ENCODE peak calls at places on chromosomes 5 and 9, in four cellular contexts. One of them, this sample, is unnamed.

GRCh38 chr9:20351715-20352114 is 270.6 kb downstream of the MLLT3 start:
- DNase-seq in HepG2: no peak
- DNase-seq in H1: no peak
- DNase-seq in K562: no peak
- DNase-seq in this sample: no peak

GRCh38 chr5:103224118-103224893 is 34.3 kb upstream of the MACIR start:
- DNase-seq in HepG2: peak; percentile 60
- DNase-seq in H1: peak; percentile 68
- DNase-seq in K562: peak; percentile 80
- DNase-seq in this sample: peak; percentile 57

GRCh38 chr5:136066705-136067271 is 38.0 kb downstream of the TGFBI start:
- DNase-seq in K562: no peak
- DNase-seq in H1: no peak
- DNase-seq in HepG2: peak; percentile 73
- DNase-seq in this sample: no peak

GRCh38 chr5:151097081-151097480 is 16.2 kb upstream of the TNIP1 start:
- DNase-seq in H1: no peak
- DNase-seq in HepG2: no peak
- DNase-seq in K562: no peak
- DNase-seq in this sample: no peak

GRCh38 chr5:89299998-89300397 is 417.0 kb upstream of the MEF2C start:
- DNase-seq in K562: no peak
- DNase-seq in H1: no peak
- DNase-seq in HepG2: no peak
- DNase-seq in this sample: no peak

GRCh38 chr9:13139641-13140171 is 139.8 kb downstream of the MPDZ start:
- DNase-seq in K562: no peak
- DNase-seq in H1: no peak
- DNase-seq in HepG2: peak; percentile 3
- DNase-seq in this sample: no peak

GRCh38 chr5:124692324-124692723 is 54.1 kb downstream of the ZNF608 start:
- DNase-seq in K562: no peak
- DNase-seq in HepG2: no peak
- DNase-seq in H1: no peak
- DNase-seq in this sample: no peak

GRCh38 chr9:6779417-6780241 is 21.9 kb downstream of the KDM4C start:
- DNase-seq in K562: peak; percentile 57
- DNase-seq in HepG2: peak; percentile 81
- DNase-seq in H1: no peak
- DNase-seq in this sample: no peak

GRCh38 chr5:67773439-67773988 is 442.0 kb upstream of the PIK3R1 start:
- DNase-seq in K562: no peak
- DNase-seq in H1: no peak
- DNase-seq in HepG2: peak; percentile 92
- DNase-seq in this sample: peak; percentile 50

GRCh38 chr5:168327994-168328393 is 36.5 kb downstream of the WWC1 start:
- DNase-seq in H1: no peak
- DNase-seq in K562: no peak
- DNase-seq in HepG2: no peak
- DNase-seq in this sample: no peak

GRCh38 chr9:33159760-33160127 is 7.4 kb downstream of the B4GALT1 start:
- DNase-seq in HepG2: no peak
- DNase-seq in K562: no peak
- DNase-seq in H1: no peak
- DNase-seq in this sample: no peak

GRCh38 chr9:1536522-1537170 is 478.5 kb upstream of the SMARCA2 start:
- DNase-seq in K562: no peak
- DNase-seq in H1: no peak
- DNase-seq in HepG2: no peak
- DNase-seq in this sample: no peak

GRCh38 chr5:142740474-142740873 is 29.7 kb upstream of the ARHGAP26 start:
- DNase-seq in HepG2: peak; percentile 88
- DNase-seq in H1: no peak
- DNase-seq in K562: no peak
- DNase-seq in this sample: no peak

GRCh38 chr5:59766394-59766793 is 127.1 kb downstream of the PDE4D start:
- DNase-seq in H1: no peak
- DNase-seq in K562: no peak
- DNase-seq in HepG2: no peak
- DNase-seq in this sample: no peak

GRCh38 chr9:129665008-129665771 is at the start of gene PRRX2:
- DNase-seq in H1: no peak
- DNase-seq in K562: no peak
- DNase-seq in HepG2: no peak
- DNase-seq in this sample: no peak

GRCh38 chr5:542693-543311 is 18.6 kb upstream of the SLC9A3 start:
- DNase-seq in K562: no peak
- DNase-seq in H1: no peak
- DNase-seq in HepG2: no peak
- DNase-seq in this sample: no peak

GRCh38 chr9:111744363-111744762 is 50.4 kb downstream of the SHOC1 start:
- DNase-seq in HepG2: no peak
- DNase-seq in K562: no peak
- DNase-seq in H1: no peak
- DNase-seq in this sample: no peak

GRCh38 chr9:136399176-136400037 is 563 bp downstream of the SNAPC4 start:
- DNase-seq in HepG2: no peak
- DNase-seq in H1: no peak
- DNase-seq in K562: peak; percentile 36
- DNase-seq in this sample: no peak

GRCh38 chr5:65326912-65327311 is 154.8 kb downstream of the ADAMTS6 start:
- DNase-seq in K562: no peak
- DNase-seq in H1: no peak
- DNase-seq in HepG2: no peak
- DNase-seq in this sample: no peak

GRCh38 chr9:138008081-138008841 is 130.7 kb downstream of the CACNA1B start:
- DNase-seq in K562: no peak
- DNase-seq in H1: no peak
- DNase-seq in HepG2: no peak
- DNase-seq in this sample: no peak

GRCh38 chr9:70411930-70412677 is 2.4 kb downstream of the KLF9 start:
- DNase-seq in H1: peak; percentile 31
- DNase-seq in K562: peak; percentile 89
- DNase-seq in HepG2: peak; percentile 81
- DNase-seq in this sample: peak; percentile 27

GRCh38 chr5:15601274-15601673 is 101.3 kb downstream of the FBXL7 start:
- DNase-seq in H1: peak; percentile 7
- DNase-seq in K562: no peak
- DNase-seq in HepG2: no peak
- DNase-seq in this sample: no peak

GRCh38 chr5:56734066-56734766 is 81.1 kb upstream of the MAP3K1 start:
- DNase-seq in H1: no peak
- DNase-seq in K562: no peak
- DNase-seq in HepG2: no peak
- DNase-seq in this sample: no peak

GRCh38 chr5:158822099-158822498 is 277.6 kb downstream of the EBF1 start:
- DNase-seq in HepG2: no peak
- DNase-seq in K562: no peak
- DNase-seq in H1: no peak
- DNase-seq in this sample: no peak

GRCh38 chr5:157222506-157223230 is 42.0 kb downstream of the ITK start:
- DNase-seq in H1: no peak
- DNase-seq in K562: no peak
- DNase-seq in HepG2: no peak
- DNase-seq in this sample: no peak

GRCh38 chr5:76838481-76839261 is 11.1 kb upstream of the S100Z start:
- DNase-seq in K562: no peak
- DNase-seq in H1: no peak
- DNase-seq in HepG2: peak; percentile 15
- DNase-seq in this sample: peak; percentile 92

GRCh38 chr9:10855847-10856246 is 243.0 kb upstream of the PTPRD start:
- DNase-seq in HepG2: no peak
- DNase-seq in K562: no peak
- DNase-seq in H1: no peak
- DNase-seq in this sample: no peak

GRCh38 chr5:135705941-135706340 is 127.2 kb upstream of the CXCL14 start:
- DNase-seq in HepG2: no peak
- DNase-seq in H1: no peak
- DNase-seq in K562: no peak
- DNase-seq in this sample: no peak

GRCh38 chr9:101995231-101995630 is 256.8 kb upstream of the GRIN3A start:
- DNase-seq in K562: no peak
- DNase-seq in HepG2: no peak
- DNase-seq in H1: no peak
- DNase-seq in this sample: no peak

GRCh38 chr5:140827704-140828401 is at the start of gene PCDHA6:
- DNase-seq in H1: no peak
- DNase-seq in K562: peak; percentile 11
- DNase-seq in HepG2: no peak
- DNase-seq in this sample: no peak

GRCh38 chr9:107067715-107068416 is 204.9 kb downstream of the ZNF462 start:
- DNase-seq in H1: no peak
- DNase-seq in K562: no peak
- DNase-seq in HepG2: no peak
- DNase-seq in this sample: no peak

GRCh38 chr9:32875748-32876147 is 92.4 kb downstream of the TMEM215 start:
- DNase-seq in K562: no peak
- DNase-seq in H1: no peak
- DNase-seq in HepG2: no peak
- DNase-seq in this sample: no peak

GRCh38 chr5:91419571-91420537 is 36.7 kb upstream of the ARRDC3 start:
- DNase-seq in K562: peak; percentile 77
- DNase-seq in HepG2: peak; percentile 32
- DNase-seq in H1: no peak
- DNase-seq in this sample: peak; percentile 48

GRCh38 chr5:132765311-132766019 is 11.6 kb downstream of the SEPTIN8 start:
- DNase-seq in H1: no peak
- DNase-seq in K562: no peak
- DNase-seq in HepG2: no peak
- DNase-seq in this sample: no peak

GRCh38 chr5:119338326-119338957 is 17.4 kb upstream of the TNFAIP8 start:
- DNase-seq in H1: no peak
- DNase-seq in K562: peak; percentile 36
- DNase-seq in HepG2: no peak
- DNase-seq in this sample: no peak
- H3K79me2 ChIP-seq in H1: no peaks in the 10 kb centered on the region
- H3K79me2 ChIP-seq in K562: peaks cover 94% of the 10 kb centered on the region
- H3K79me2 ChIP-seq in HepG2: no peaks in the 10 kb centered on the region
- H3K79me2 ChIP-seq in this sample: no peaks in the 10 kb centered on the region

GRCh38 chr9:108486791-108487190 is 369.0 kb downstream of the ACTL7B start:
- DNase-seq in K562: no peak
- DNase-seq in HepG2: no peak
- DNase-seq in H1: no peak
- DNase-seq in this sample: no peak

GRCh38 chr9:108479989-108480652 is 375.7 kb downstream of the ACTL7B start:
- DNase-seq in K562: no peak
- DNase-seq in HepG2: no peak
- DNase-seq in H1: no peak
- DNase-seq in this sample: no peak

GRCh38 chr9:108483676-108484075 is 372.1 kb downstream of the ACTL7B start:
- DNase-seq in HepG2: no peak
- DNase-seq in K562: no peak
- DNase-seq in H1: no peak
- DNase-seq in this sample: no peak

GRCh38 chr9:108489567-108489966 is 366.2 kb downstream of the ACTL7B start:
- DNase-seq in H1: no peak
- DNase-seq in K562: no peak
- DNase-seq in HepG2: no peak
- DNase-seq in this sample: no peak

DNA sequence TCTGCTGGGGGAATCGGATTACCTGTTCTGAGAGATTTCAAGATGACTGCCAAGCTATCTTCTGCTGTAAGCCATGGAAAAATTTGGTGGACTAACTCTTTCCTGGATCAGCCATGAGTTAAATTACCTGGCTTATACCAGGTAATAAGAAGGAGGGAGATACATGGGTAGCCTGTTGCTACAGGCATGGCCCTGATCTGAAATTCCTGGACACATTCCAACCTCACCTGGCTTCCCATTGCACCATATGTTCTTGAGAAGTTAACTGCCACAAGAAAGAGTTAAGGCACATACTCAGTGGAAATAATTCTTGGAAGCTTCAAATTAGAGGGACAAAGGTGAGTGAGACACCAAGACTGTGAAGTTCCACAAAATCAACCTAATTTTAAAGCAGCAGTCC is 371.3 kb downstream of the ACTL7B start:
- DNase-seq in H1: no peak
- DNase-seq in K562: no peak
- DNase-seq in HepG2: no peak
- DNase-seq in this sample: no peak
- TF ChIP-seq YY1 in H1: no peak
- TF ChIP-seq YY1 in K562: no peak
- TF ChIP-seq YY1 in HepG2: no peak
- TF ChIP-seq YY1 in this sample: no peak

DNA sequence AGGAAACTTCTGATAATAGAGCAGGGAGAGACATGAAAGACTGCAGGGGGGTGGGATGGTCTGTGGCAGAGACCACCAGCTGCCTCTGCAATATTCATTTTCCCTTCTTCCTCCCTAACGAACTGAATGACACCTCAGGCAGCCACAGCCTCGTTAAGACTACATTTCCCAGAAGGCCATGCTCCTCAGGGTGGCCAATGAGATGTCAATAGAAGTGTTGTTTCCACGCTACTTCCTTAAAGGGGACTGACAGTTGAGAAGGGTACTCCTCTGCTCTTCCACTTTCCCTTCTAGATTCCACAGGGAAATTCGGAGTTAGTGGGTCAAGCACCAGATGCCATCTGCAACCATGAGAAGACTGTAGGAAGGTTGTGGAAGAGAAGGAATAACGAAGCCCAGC is 52.0 kb upstream of the DAPK1 start:
- DNase-seq in K562: peak; percentile 74
- DNase-seq in H1: no peak
- DNase-seq in HepG2: no peak
- DNase-seq in this sample: peak; percentile 43
- TF ChIP-seq FOSL1 in K562: no peak
- TF ChIP-seq FOSL1 in H1: no peak
- TF ChIP-seq FOSL1 in HepG2: no peak
- TF ChIP-seq FOSL1 in this sample: no peak

GRCh38 chr9:96619109-96619435 is 571 bp downstream of the CDC14B start:
- DNase-seq in K562: no peak
- DNase-seq in H1: no peak
- DNase-seq in HepG2: no peak
- DNase-seq in this sample: no peak

GRCh38 chr9:96620832-96621269 is 1.2 kb upstream of the CDC14B start:
- DNase-seq in K562: peak; percentile 48
- DNase-seq in HepG2: peak; percentile 51
- DNase-seq in H1: peak; percentile 34
- DNase-seq in this sample: no peak

GRCh38 chr9:96619491-96620154 is at the start of gene CDC14B:
- DNase-seq in HepG2: peak; percentile 92
- DNase-seq in K562: peak; percentile 92
- DNase-seq in H1: peak; percentile 60
- DNase-seq in this sample: peak; percentile 93

GRCh38 chr9:96620155-96620514 is 492 bp upstream of the CDC14B start:
- DNase-seq in H1: no peak
- DNase-seq in HepG2: no peak
- DNase-seq in K562: no peak
- DNase-seq in this sample: no peak

DNA sequence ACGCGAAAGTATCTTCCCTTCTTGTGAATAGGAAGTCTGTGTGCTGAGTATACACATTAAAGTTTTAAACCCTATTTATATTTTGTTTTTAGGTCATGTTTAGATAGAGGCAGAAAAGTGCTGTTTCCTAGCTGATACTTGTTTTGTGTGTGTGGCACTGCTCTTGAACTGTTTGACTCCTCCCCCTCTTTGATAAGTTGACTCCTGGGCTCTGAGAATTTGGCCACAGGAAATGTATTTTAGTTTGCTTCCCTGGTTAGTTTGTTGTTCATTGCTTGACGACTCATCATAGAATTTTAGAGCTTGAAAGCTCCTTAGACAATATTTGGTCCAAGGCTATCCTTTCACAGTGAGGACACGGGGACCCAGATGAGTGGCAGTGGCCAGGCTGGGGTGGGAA is 2.0 kb upstream of the CDC14B start:
- DNase-seq in HepG2: peak; percentile 36
- DNase-seq in K562: no peak
- DNase-seq in H1: no peak
- DNase-seq in this sample: no peak
- H3K79me2 ChIP-seq in HepG2: peaks cover 23% of the 10 kb centered on the region
- H3K79me2 ChIP-seq in K562: no peaks in the 10 kb centered on the region
- H3K79me2 ChIP-seq in H1: peaks cover 21% of the 10 kb centered on the region
- H3K79me2 ChIP-seq in this sample: peaks cover 24% of the 10 kb centered on the region

This sample was measured in HCT116.